ENCODE peak calls at places on chromosomes 13 and 19, in ten cellular contexts. One of them, this sample, is unnamed.
A peak's percentile ranks its signal among the peaks of the same experiment; 100 is the strongest.

GRCh38 chr19:19488875-19489690 is 26.3 kb downstream of the TSSK6 start:
- DNase-seq in upper lobe of right lung: peak; percentile 84
- DNase-seq in cortex of kidney: no peak
- DNase-seq in CD8-positive, alpha-beta T cell: peak; percentile 92
- DNase-seq in HTR-8/SVneo: peak; percentile 76
- DNase-seq in T-helper 1 cell: peak; percentile 80
- DNase-seq in HCT116: peak; percentile 89
- DNase-seq in pancreas: peak; percentile 83
- DNase-seq in NAMALWA: peak; percentile 79
- DNase-seq in midbrain: peak; percentile 70
- DNase-seq in this sample: peak; percentile 20

GRCh38 chr19:11088508-11089253 is 582 bp upstream of the LDLR start:
- DNase-seq in HTR-8/SVneo: no peak
- DNase-seq in NAMALWA: peak; percentile 31
- DNase-seq in CD8-positive, alpha-beta T cell: no peak
- DNase-seq in HCT116: no peak
- DNase-seq in upper lobe of right lung: no peak
- DNase-seq in T-helper 1 cell: no peak
- DNase-seq in midbrain: peak; percentile 75
- DNase-seq in pancreas: no peak
- DNase-seq in cortex of kidney: no peak
- DNase-seq in this sample: no peak

GRCh38 chr13:99811067-99811715 is 160.4 kb downstream of the ZIC5 start:
- DNase-seq in cortex of kidney: no peak
- DNase-seq in NAMALWA: no peak
- DNase-seq in midbrain: no peak
- DNase-seq in HTR-8/SVneo: no peak
- DNase-seq in T-helper 1 cell: no peak
- DNase-seq in pancreas: peak; percentile 19
- DNase-seq in HCT116: no peak
- DNase-seq in CD8-positive, alpha-beta T cell: no peak
- DNase-seq in upper lobe of right lung: no peak
- DNase-seq in this sample: no peak

GRCh38 chr19:4368128-4368820 is 24.9 kb downstream of the MPND start:
- DNase-seq in NAMALWA: no peak
- DNase-seq in HTR-8/SVneo: no peak
- DNase-seq in HCT116: no peak
- DNase-seq in T-helper 1 cell: no peak
- DNase-seq in upper lobe of right lung: no peak
- DNase-seq in midbrain: no peak
- DNase-seq in pancreas: no peak
- DNase-seq in CD8-positive, alpha-beta T cell: no peak
- DNase-seq in cortex of kidney: no peak
- DNase-seq in this sample: no peak

GRCh38 chr19:10603873-10604459 is 16.9 kb upstream of the AP1M2 start:
- DNase-seq in HCT116: no peak
- DNase-seq in midbrain: peak; percentile 23
- DNase-seq in pancreas: peak; percentile 17
- DNase-seq in T-helper 1 cell: no peak
- DNase-seq in NAMALWA: peak; percentile 95
- DNase-seq in CD8-positive, alpha-beta T cell: peak; percentile 47
- DNase-seq in upper lobe of right lung: no peak
- DNase-seq in cortex of kidney: no peak
- DNase-seq in HTR-8/SVneo: no peak
- DNase-seq in this sample: no peak

GRCh38 chr19:17977488-17977887 is 10.6 kb downstream of the KCNN1 start:
- DNase-seq in HTR-8/SVneo: no peak
- DNase-seq in T-helper 1 cell: no peak
- DNase-seq in CD8-positive, alpha-beta T cell: no peak
- DNase-seq in HCT116: no peak
- DNase-seq in upper lobe of right lung: no peak
- DNase-seq in pancreas: no peak
- DNase-seq in midbrain: no peak
- DNase-seq in cortex of kidney: no peak
- DNase-seq in NAMALWA: no peak
- DNase-seq in this sample: no peak

GRCh38 chr13:99293178-99293577 is 14.0 kb downstream of the GPR183 start:
- DNase-seq in HCT116: no peak
- DNase-seq in upper lobe of right lung: no peak
- DNase-seq in cortex of kidney: no peak
- DNase-seq in HTR-8/SVneo: no peak
- DNase-seq in NAMALWA: no peak
- DNase-seq in midbrain: peak; percentile 15
- DNase-seq in T-helper 1 cell: no peak
- DNase-seq in pancreas: no peak
- DNase-seq in CD8-positive, alpha-beta T cell: no peak
- DNase-seq in this sample: no peak

GRCh38 chr19:14472202-14472961 is 2.8 kb downstream of the PTGER1 start:
- DNase-seq in pancreas: peak; percentile 62
- DNase-seq in cortex of kidney: no peak
- DNase-seq in HTR-8/SVneo: peak; percentile 69
- DNase-seq in NAMALWA: peak; percentile 72
- DNase-seq in upper lobe of right lung: peak; percentile 88
- DNase-seq in midbrain: peak; percentile 12
- DNase-seq in CD8-positive, alpha-beta T cell: peak; percentile 89
- DNase-seq in T-helper 1 cell: peak; percentile 57
- DNase-seq in HCT116: peak; percentile 22
- DNase-seq in this sample: peak; percentile 51

GRCh38 chr19:51749979-51750378 is 1.7 kb downstream of the FPR1 start:
- DNase-seq in T-helper 1 cell: no peak
- DNase-seq in HCT116: no peak
- DNase-seq in upper lobe of right lung: no peak
- DNase-seq in NAMALWA: no peak
- DNase-seq in midbrain: no peak
- DNase-seq in HTR-8/SVneo: no peak
- DNase-seq in CD8-positive, alpha-beta T cell: no peak
- DNase-seq in cortex of kidney: no peak
- DNase-seq in pancreas: no peak
- DNase-seq in this sample: no peak

GRCh38 chr19:49442354-49442753 is 1.0 kb upstream of the SLC17A7 start:
- DNase-seq in cortex of kidney: no peak
- DNase-seq in HCT116: no peak
- DNase-seq in NAMALWA: peak; percentile 55
- DNase-seq in HTR-8/SVneo: no peak
- DNase-seq in midbrain: no peak
- DNase-seq in CD8-positive, alpha-beta T cell: no peak
- DNase-seq in pancreas: no peak
- DNase-seq in T-helper 1 cell: no peak
- DNase-seq in upper lobe of right lung: no peak
- DNase-seq in this sample: peak; percentile 55

GRCh38 chr19:47430041-47430802 is 10.9 kb upstream of the MEIS3 start:
- DNase-seq in upper lobe of right lung: peak; percentile 81
- DNase-seq in pancreas: peak; percentile 37
- DNase-seq in cortex of kidney: no peak
- DNase-seq in HCT116: no peak
- DNase-seq in NAMALWA: no peak
- DNase-seq in T-helper 1 cell: no peak
- DNase-seq in HTR-8/SVneo: no peak
- DNase-seq in midbrain: no peak
- DNase-seq in CD8-positive, alpha-beta T cell: no peak
- DNase-seq in this sample: peak; percentile 64

GRCh38 chr13:31105020-31105800 is 56.5 kb downstream of the HSPH1 start:
- DNase-seq in upper lobe of right lung: no peak
- DNase-seq in cortex of kidney: no peak
- DNase-seq in T-helper 1 cell: no peak
- DNase-seq in HTR-8/SVneo: no peak
- DNase-seq in CD8-positive, alpha-beta T cell: no peak
- DNase-seq in HCT116: no peak
- DNase-seq in midbrain: no peak
- DNase-seq in NAMALWA: peak; percentile 12
- DNase-seq in pancreas: no peak
- DNase-seq in this sample: no peak